ENCODE peak calls at places on chromosomes 4 and X, in eight cellular contexts. K is GM10248, V is endodermal cell, W is body of pancreas, X is HFFc6, C is tibial nerve, D is H1, Y is foreskin fibroblast. J is an unnamed sample.

GRCh38 chrX:115372026-115372610 is 82.6 kb downstream of the LUZP4 start:
- DNase-seq in X (peak; percentile 52), K (no peak), D (no peak), Y (peak; percentile 72), V (peak; percentile 57), C (no peak), W (no peak), J (no peak)

GRCh38 chr4:181807771-181808170 is 435.4 kb upstream of the TENM3 start:
- DNase-seq in D (no peak), X (peak; percentile 3), K (no peak), Y (no peak), C (no peak), V (no peak), W (no peak), J (no peak)

GRCh38 chr4:141142423-141142822 is 9.2 kb upstream of the RNF150 start:
- DNase-seq in V (no peak), D (no peak), W (no peak), K (no peak), C (no peak), X (no peak), Y (no peak), J (no peak)

GRCh38 chr4:152185786-152186540 is 349.9 kb downstream of the FBXW7 start:
- DNase-seq in W (no peak), V (no peak), C (no peak), Y (no peak), X (no peak), D (no peak), K (no peak), J (no peak)

GRCh38 chr4:128502818-128503527 is 215.4 kb upstream of the PGRMC2 start:
- DNase-seq in C (no peak), V (no peak), K (no peak), Y (no peak), W (no peak), X (no peak), D (no peak), J (no peak)

GRCh38 chr4:122793811-122794210 is 32.8 kb upstream of the FGF2 start:
- DNase-seq in W (no peak), C (no peak), V (no peak), D (no peak), K (no peak), X (no peak), Y (peak; percentile 56), J (no peak)

GRCh38 chr4:133162941-133163340 is 13.8 kb downstream of the PCDH10 start:
- DNase-seq in D (no peak), K (no peak), Y (no peak), X (no peak), V (peak; percentile 50), C (no peak), W (no peak), J (no peak)

GRCh38 chrX:25524150-25524549 is 508.4 kb upstream of the ARX start:
- DNase-seq in Y (peak; percentile 43), C (no peak), V (no peak), X (no peak), D (no peak), W (no peak), K (no peak), J (no peak)

GRCh38 chrX:132493095-132493494 is 4.3 kb upstream of the MBNL3 start:
- DNase-seq in C (no peak), X (no peak), K (no peak), W (no peak), Y (no peak), V (no peak), D (no peak), J (no peak)

DNA sequence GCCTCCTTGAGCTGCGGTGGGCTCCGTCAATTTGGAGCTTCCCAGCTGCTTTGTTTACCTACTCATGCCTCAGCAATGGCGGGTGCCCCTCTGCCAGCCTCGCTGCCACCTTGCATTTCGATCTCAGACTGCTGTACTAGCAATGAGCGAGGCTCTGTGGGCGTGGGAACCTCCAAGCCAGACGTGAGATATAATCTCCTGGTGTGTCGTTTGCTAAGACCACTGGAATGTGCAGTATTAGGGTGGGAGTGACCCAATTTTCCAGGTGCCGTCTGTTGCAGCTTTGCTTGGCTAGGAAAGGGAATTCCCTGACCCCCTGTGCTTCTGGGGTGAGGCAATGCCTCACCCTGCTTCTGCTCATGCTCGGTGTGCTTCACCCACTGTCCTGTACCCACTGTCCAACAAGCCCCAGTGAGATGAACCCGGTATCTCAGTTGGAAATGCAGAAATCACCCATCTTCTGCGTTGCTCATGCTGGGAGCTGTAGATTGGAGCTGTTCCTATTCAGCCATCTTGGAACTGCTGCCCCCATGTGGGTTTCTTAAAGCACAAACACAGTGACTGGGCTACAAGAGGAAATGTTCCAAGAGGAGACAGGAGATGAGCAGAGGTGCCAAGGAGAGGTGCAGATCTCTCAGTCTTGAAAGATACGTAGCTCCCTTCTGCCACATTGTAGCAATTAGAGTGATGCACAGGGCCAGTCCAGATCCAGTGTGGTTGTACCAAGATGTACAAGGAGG is 193.0 kb upstream of the IGFBP7 start:
- DNase-seq in X (no peak), K (no peak), Y (no peak), C (no peak), V (no peak), W (no peak), D (no peak), J (no peak)
- TF ChIP-seq CTCF in X (no peak), K (no peak), Y (no peak), C (no peak), V (peak; percentile 43), W (no peak), D (no peak), J (no peak)

DNA sequence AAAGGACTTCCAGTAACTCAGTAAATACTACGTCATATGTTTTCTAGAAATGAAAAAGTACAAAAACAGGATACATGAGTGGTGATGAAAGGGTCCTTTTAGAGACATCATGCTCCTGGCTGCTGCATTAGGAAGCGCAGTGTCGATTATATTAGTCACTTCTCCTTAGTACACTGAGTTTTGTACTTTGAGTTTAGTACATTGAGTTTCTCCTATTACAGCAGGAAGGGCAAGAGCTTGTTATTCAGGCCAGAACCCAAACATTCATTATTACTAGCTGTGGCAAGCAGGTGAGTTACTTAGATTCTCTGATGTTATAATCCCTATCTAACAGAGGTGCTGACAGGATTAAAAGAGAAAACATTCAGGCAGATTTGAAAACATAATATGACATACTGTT is 21.3 kb downstream of the RPGR start:
- DNase-seq in Y (peak; percentile 47), D (no peak), K (no peak), C (no peak), X (no peak), W (no peak), V (no peak), J (no peak)
- TF ChIP-seq CTCF in Y (no peak), D (no peak), K (no peak), C (no peak), X (no peak), W (no peak), V (no peak), J (no peak)

GRCh38 chr4:53321988-53322289 is 43.9 kb downstream of the SCFD2 start:
- DNase-seq in C (no peak), X (no peak), W (no peak), Y (no peak), V (no peak), K (no peak), D (no peak), J (no peak)
- TF ChIP-seq CTCF in C (no peak), X (no peak), W (no peak), Y (no peak), V (no peak), K (no peak), D (no peak), J (no peak)

DNA sequence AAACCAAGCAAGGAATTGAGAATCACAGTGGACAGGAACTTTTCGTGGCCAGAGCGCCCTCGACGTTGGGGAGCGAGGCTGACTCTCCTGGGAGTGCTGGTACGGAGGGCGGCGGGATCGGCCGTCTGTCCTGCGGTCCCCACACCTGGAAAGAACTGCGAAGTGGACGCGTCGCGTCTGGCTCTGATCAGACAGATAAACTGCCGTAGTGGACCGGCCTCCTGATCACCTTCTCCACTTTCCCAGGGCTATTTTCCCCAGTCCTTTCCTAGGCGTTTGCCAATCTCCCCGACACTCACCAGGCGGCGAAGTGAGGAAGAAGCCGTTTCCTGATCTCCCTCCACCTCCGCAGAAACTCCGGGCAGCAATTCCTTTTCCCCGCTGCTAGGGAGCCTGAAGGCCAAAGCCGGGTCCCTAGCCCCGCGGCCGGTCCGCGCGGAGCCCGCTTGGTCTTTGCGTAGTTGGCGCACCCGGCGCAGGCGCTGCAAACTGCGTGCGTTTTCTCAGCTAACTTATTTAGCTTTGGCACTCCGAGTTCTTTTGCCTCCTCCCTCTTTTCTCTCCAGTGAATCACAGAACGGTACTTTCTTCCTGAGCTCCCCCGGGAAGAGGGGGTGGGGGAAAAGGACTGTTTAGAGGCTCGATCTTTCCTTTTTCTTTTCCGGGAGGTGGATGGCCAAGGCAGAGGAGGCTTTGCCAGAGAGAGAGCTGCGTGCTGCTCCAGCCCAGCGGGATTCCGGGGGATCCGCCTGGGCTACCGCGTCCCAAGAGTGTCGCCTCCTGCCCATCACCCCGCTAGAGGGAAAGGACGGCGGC is at the start of gene ARSJ:
- DNase-seq in K (peak; percentile 17), V (peak; percentile 88), C (peak; percentile 12), X (peak; percentile 71), D (peak; percentile 25), Y (peak; percentile 91), W (peak; percentile 59), J (peak; percentile 38)
- TF ChIP-seq CTCF in K (no peak), V (peak; percentile 48), C (peak; percentile 10), X (peak; percentile 30), D (no peak), Y (peak; percentile 13), W (no peak), J (no peak)

DNA sequence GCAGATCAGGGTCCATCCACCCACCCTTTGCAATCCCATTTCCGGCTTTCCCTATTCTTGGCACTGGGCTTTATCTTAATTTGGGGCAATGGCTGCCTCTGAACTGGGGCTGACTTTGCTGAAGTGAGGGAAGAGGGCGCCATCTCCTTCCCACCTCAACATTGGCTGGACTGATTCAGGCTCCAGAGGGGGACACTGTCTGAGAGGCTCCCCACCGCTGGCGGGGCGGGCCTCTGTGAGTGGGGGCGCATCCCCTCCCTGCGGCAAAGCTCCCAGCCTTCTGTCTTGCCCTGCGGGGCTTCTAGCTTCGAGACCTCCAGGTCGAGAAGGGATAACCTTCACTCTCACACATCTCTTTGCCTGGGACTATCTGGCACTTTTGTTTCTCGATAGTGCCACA is 85.8 kb downstream of the PHKA2 start:
- DNase-seq in X (no peak), V (no peak), W (no peak), K (no peak), Y (no peak), C (no peak), D (no peak), J (no peak)
- TF ChIP-seq CTCF in X (no peak), V (no peak), W (no peak), K (no peak), Y (no peak), C (no peak), D (no peak), J (no peak)

DNA sequence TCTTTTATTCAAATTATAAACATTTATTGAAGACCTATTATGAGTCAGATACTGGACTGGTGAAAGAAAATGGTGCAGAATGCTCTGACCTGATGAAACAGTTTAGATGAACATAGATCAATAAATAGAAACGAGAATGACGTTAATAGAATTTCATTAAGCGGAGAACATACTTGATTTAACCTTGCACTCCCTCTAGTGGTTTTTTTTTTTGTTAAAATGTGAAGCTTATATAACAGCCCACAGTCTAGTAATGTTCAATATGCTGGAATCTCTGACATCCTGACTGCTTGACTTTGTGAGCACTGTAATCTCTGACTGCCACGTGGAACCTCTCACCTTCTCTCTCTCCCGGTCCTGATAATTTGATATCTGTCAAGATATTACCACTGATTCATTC is 32.3 kb downstream of the HDAC8 start:
- DNase-seq in C (no peak), D (no peak), K (no peak), V (no peak), X (peak; percentile 0), W (no peak), Y (peak; percentile 33), J (no peak)
- TF ChIP-seq CTCF in C (no peak), D (no peak), K (no peak), V (peak; percentile 63), X (peak; percentile 70), W (no peak), Y (no peak), J (peak; percentile 15)

GRCh38 chr4:143089847-143090246 is 94.9 kb upstream of the USP38 start:
- DNase-seq in W (no peak), D (no peak), X (no peak), K (no peak), C (no peak), V (no peak), Y (no peak), J (no peak)
- TF ChIP-seq CTCF in W (no peak), D (no peak), X (no peak), K (no peak), C (no peak), V (no peak), Y (no peak), J (no peak)